ENCODE peak calls at places on chromosomes 16 and 17, in four cellular contexts. A is ovary, R is A549, U is GM12891. N is an unnamed sample.

GRCh38 chr17:28407130-28407973 is 1.3 kb upstream of the SLC46A1 start:
- DNase-seq in U (no peak), A (no peak), R (no peak), N (no peak)

GRCh38 chr17:27038676-27039075 is 255.2 kb upstream of the WSB1 start:
- DNase-seq in R (no peak), U (no peak), A (no peak), N (no peak)

GRCh38 chr16:51017969-51018368 is 133.1 kb downstream of the SALL1 start:
- DNase-seq in A (no peak), U (no peak), R (no peak), N (no peak)

GRCh38 chr17:34321981-34322380 is 2.7 kb downstream of the CCL8 start:
- DNase-seq in U (no peak), A (no peak), R (no peak), N (no peak)

GRCh38 chr17:42409467-42410351 is 13.3 kb downstream of the CAVIN1 start:
- DNase-seq in R (peak; percentile 99), U (no peak), A (peak; percentile 58), N (peak; percentile 93)

GRCh38 chr17:68346448-68346847 is 55.2 kb downstream of the ARSG start:
- DNase-seq in A (no peak), R (no peak), U (peak; percentile 50), N (no peak)

GRCh38 chr17:4997302-4998026 is at the start of the genes INCA1 and KIF1C:
- DNase-seq in A (peak; percentile 95), R (peak; percentile 98), U (peak; percentile 99), N (peak; percentile 94)

GRCh38 chr16:80993293-80993691 is 13.4 kb downstream of the CMC2 start:
- DNase-seq in U (no peak), A (no peak), R (no peak), N (no peak)

GRCh38 chr17:12507046-12507445 is 158.6 kb upstream of the MYOCD start:
- DNase-seq in R (no peak), U (no peak), A (no peak), N (no peak)

GRCh38 chr16:81695431-81695890 is 83.6 kb upstream of the PLCG2 start:
- DNase-seq in A (no peak), U (no peak), R (no peak), N (no peak)

GRCh38 chr16:55297062-55297909 is 26.7 kb upstream of the IRX6 start:
- DNase-seq in U (no peak), A (no peak), R (no peak), N (no peak)

GRCh38 chr17:521168-521525 is 168.5 kb upstream of the RPH3AL start:
- DNase-seq in A (no peak), U (no peak), R (no peak), N (no peak)

GRCh38 chr16:87608400-87608985 is 6.2 kb downstream of the JPH3 start:
- DNase-seq in R (no peak), U (no peak), A (peak; percentile 78), N (peak; percentile 89)

GRCh38 chr17:6413073-6413472 is 21.8 kb downstream of the AIPL1 start:
- DNase-seq in A (no peak), U (peak; percentile 50), R (peak; percentile 84), N (peak; percentile 52)

DNA sequence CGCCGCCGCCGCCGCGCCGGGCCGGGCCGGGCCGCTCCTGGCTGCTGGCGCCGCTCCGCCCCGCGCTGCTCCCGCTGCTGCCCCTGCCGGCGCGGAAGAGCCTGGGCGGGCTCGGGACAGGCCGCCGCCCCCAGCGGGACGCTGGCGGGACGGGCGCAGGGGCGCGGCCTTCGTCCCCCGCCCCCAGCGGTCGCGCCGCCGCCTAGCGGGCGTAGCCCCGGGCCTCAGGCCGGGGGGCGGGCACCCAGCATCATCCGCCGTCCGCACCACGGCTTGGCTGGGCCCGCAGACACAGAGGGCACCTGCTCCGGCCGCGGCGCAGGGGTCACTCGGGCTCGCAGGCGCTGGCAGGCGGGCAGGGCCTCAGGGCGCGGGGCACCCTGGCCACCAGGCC is at the start of gene AMFR:
- DNase-seq in U (peak; percentile 79), R (peak; percentile 75), A (peak; percentile 69), N (peak; percentile 77)
- TF ChIP-seq POLR2A in U (no peak), R (peak; percentile 51), A (no peak), N (peak; percentile 69)

GRCh38 chr17:74748529-74749261 is at the start of gene NHERF1:
- DNase-seq in U (peak; percentile 99), A (peak; percentile 93), R (peak; percentile 59), N (no peak)
- TF ChIP-seq POLR2A in U (peak; percentile 82), A (peak; percentile 92), R (peak; percentile 99), N (peak; percentile 99)

DNA sequence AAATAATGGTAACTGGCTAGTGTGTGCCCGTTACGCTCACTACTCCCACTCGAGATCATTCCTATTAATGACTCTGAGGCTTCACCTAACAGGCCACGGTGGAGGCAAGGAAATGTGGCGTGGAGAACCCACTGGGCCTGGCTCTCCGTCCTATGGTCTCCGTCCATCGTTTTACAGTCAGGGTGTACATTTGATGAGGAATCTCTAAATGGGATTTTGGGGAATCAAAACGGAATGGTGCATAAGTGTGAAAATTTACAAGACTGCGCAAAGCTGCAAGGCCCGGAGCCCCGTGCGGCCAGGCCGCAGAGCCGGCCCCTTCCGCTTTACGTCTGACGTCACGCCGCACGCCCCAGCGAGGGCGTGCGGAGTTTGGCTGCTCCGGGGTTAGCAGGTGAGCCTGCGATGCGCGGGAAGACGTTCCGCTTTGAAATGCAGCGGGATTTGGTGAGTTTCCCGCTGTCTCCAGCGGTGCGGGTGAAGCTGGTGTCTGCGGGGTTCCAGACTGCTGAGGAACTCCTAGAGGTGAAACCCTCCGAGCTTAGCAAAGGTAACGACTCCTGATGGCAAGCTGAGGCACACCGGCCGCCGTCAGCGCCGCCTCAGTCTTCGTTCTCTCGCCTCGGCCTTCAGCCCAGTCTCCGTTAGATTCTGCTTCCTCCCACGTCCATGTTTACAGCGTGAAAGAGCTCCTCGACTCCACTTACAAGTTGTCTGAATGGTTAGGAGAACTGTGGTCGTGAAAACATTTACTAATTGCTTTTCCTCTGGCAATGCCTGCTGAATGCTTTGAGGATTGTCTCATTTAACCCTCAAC is at the start of gene RAD51C:
- DNase-seq in A (peak; percentile 87), R (peak; percentile 90), U (peak; percentile 80), N (peak; percentile 84)
- TF ChIP-seq POLR2A in A (peak; percentile 54), R (peak; percentile 82), U (peak; percentile 89), N (peak; percentile 81)

DNA sequence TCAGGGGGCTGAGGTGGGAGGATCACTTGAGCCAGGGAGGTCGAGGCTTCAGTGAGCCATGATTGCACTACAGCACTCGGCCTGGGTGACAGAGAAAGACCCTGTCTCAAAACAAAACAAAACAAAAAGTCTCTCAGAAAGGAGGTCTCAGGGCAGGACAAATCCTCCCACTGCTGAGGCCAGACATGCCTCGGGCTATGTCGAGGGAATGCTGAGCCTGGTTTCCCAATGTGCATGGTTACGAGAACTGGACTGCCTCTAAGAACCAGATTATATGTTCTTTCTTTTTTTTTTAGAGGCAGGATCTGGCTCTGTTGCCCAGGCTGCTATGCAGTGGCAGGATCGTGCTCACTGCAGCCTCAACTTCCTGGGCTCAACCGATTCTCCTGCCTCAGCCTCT is 27.6 kb downstream of the TRAP1 start:
- DNase-seq in U (no peak), A (no peak), R (no peak), N (no peak)
- TF ChIP-seq POLR2A in U (no peak), A (no peak), R (no peak), N (no peak)

GRCh38 chr17:81939881-81940385 is 2.8 kb upstream of the PYCR1 start:
- DNase-seq in R (no peak), U (no peak), A (peak; percentile 48), N (no peak)

GRCh38 chr17:81940538-81941483 is 3.7 kb upstream of the PYCR1 start:
- DNase-seq in A (no peak), R (no peak), U (no peak), N (no peak)

GRCh38 chr17:81939218-81939617 is 2.1 kb upstream of the PYCR1 start:
- DNase-seq in U (no peak), A (peak; percentile 18), R (no peak), N (no peak)

GRCh38 chr17:81942167-81942553 is 4.9 kb downstream of the MYADML2 start:
- DNase-seq in U (no peak), R (no peak), A (no peak), N (no peak)

DNA sequence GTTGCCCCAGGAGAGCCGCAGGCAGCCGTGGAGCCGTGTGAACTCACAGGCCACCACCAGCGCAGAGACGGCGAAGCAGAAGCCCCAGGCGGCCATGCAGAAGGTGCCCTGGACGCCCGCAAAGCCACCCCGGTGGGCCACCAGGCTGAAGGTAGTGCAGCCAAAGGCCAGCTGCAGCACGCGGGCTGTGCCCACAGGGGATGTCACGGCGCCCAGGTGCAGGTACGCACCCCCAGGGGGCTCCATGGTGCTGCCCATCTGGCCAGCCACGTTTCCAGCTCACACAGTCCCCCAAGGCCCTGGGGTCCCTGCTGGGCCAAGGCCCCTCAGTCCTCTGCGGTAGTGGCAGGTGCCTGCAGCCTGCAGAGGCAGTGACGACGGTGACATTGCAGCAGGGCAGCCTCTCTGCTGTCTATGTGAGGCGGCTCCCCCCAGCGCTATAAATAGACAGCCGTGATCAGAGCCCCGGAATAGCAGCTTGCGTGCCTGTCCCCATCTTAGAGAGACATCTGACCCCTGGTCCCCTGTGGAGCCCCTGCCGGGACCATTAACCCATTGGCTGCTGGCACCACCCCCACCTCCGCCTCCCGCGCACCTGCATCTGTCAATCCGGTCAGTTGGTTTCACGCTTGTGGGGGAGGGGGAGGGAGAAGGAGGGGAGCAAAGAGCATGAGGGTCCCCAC is 4.5 kb upstream of the PYCR1 start:
- DNase-seq in A (no peak), R (no peak), U (no peak), N (no peak)
- TF ChIP-seq POLR2A in A (no peak), R (no peak), U (no peak), N (no peak)